ENCODE peak calls at places on chromosome 11, in four cellular contexts. E is GM23248, D is neural progenitor cell, R is NCI-H1930. T is an unnamed sample.

GRCh38 chr11:84501750-84502149 is 1125.4 kb downstream of the DLG2 start:
- DNase-seq in E (no peak), D (no peak), R (no peak), T (no peak)

GRCh38 chr11:94111660-94112059 is 17.0 kb upstream of the PANX1 start:
- DNase-seq in D (no peak), R (no peak), E (no peak), T (no peak)

GRCh38 chr11:57175478-57175877 is 6.3 kb upstream of the LRRC55 start:
- DNase-seq in R (no peak), E (no peak), D (no peak), T (no peak)

GRCh38 chr11:73381589-73381988 is 5.4 kb downstream of the RELT start:
- DNase-seq in E (no peak), R (no peak), D (no peak), T (no peak)

GRCh38 chr11:122869622-122870021 is 12.9 kb upstream of the JHY start:
- DNase-seq in E (no peak), D (no peak), R (peak), T (no peak)

GRCh38 chr11:118343248-118343647 is 743 bp upstream of the CD3D start:
- DNase-seq in D (no peak), R (no peak), E (no peak), T (no peak)

GRCh38 chr11:23903044-23903704 is 593.7 kb upstream of the LUZP2 start:
- DNase-seq in E (peak), R (no peak), D (no peak), T (no peak)

GRCh38 chr11:3905080-3905953 is 49.9 kb downstream of the STIM1 start:
- DNase-seq in E (peak), D (peak), R (no peak), T (no peak)

GRCh38 chr11:62137881-62138629 is 14.2 kb downstream of the INCENP start:
- DNase-seq in D (no peak), R (no peak), E (no peak), T (no peak)

GRCh38 chr11:33808228-33808828 is 34.0 kb upstream of the FBXO3 start:
- DNase-seq in D (peak), E (peak), R (peak), T (peak)

GRCh38 chr11:74418509-74418895 is 20.3 kb upstream of the PGM2L1 start:
- DNase-seq in R (peak), E (peak), D (no peak), T (no peak)

GRCh38 chr11:120217941-120218694 is 7.3 kb downstream of the OAF start:
- DNase-seq in E (no peak), R (no peak), D (peak), T (peak)

GRCh38 chr11:61140416-61140815 is 20.8 kb downstream of the VPS37C start:
- DNase-seq in R (no peak), D (no peak), E (no peak), T (no peak)

GRCh38 chr11:96361778-96362177 is 18.8 kb upstream of the MAML2 start:
- DNase-seq in D (no peak), R (no peak), E (peak), T (no peak)

GRCh38 chr11:7635137-7635536 is 38.2 kb downstream of the CYB5R2 start:
- DNase-seq in R (no peak), D (no peak), E (no peak), T (peak)

GRCh38 chr11:69192282-69192681 is 36.5 kb downstream of the SMIM38 start:
- DNase-seq in E (no peak), D (no peak), R (no peak), T (no peak)

T was measured in substantia nigra.